ENCODE peak calls at places on chromosomes 4 and X, in ten cellular contexts. One of them, this sample, is unnamed.

GRCh38 chr4:124322234-124322831 is 390.2 kb downstream of the ANKRD50 start:
- DNase-seq in body of pancreas: no peak
- DNase-seq in A549: peak
- DNase-seq in breast epithelium: no peak
- DNase-seq in kidney: no peak
- DNase-seq in thoracic aorta: no peak
- DNase-seq in tibial artery: no peak
- DNase-seq in WERI-Rb-1: no peak
- DNase-seq in vagina: no peak
- DNase-seq in osteocyte: no peak
- DNase-seq in this sample: no peak

GRCh38 chr4:113397114-113397701 is 347.8 kb downstream of the ANK2 start:
- DNase-seq in body of pancreas: no peak
- DNase-seq in A549: no peak
- DNase-seq in breast epithelium: no peak
- DNase-seq in kidney: no peak
- DNase-seq in thoracic aorta: peak
- DNase-seq in tibial artery: peak
- DNase-seq in WERI-Rb-1: no peak
- DNase-seq in vagina: no peak
- DNase-seq in osteocyte: no peak
- DNase-seq in this sample: no peak

GRCh38 chr4:81723927-81724587 is 252.3 kb upstream of the RASGEF1B start:
- DNase-seq in body of pancreas: peak
- DNase-seq in A549: no peak
- DNase-seq in breast epithelium: no peak
- DNase-seq in kidney: no peak
- DNase-seq in thoracic aorta: no peak
- DNase-seq in tibial artery: no peak
- DNase-seq in WERI-Rb-1: no peak
- DNase-seq in vagina: no peak
- DNase-seq in osteocyte: no peak
- DNase-seq in this sample: no peak

GRCh38 chr4:2839060-2839459 is 4.6 kb upstream of the ADD1 start:
- DNase-seq in body of pancreas: no peak
- DNase-seq in A549: no peak
- DNase-seq in breast epithelium: no peak
- DNase-seq in kidney: no peak
- DNase-seq in thoracic aorta: no peak
- DNase-seq in tibial artery: no peak
- DNase-seq in WERI-Rb-1: no peak
- DNase-seq in vagina: no peak
- DNase-seq in osteocyte: no peak
- DNase-seq in this sample: no peak

GRCh38 chr4:48851651-48852050 is 20.8 kb downstream of the OCIAD1 start:
- DNase-seq in body of pancreas: no peak
- DNase-seq in A549: no peak
- DNase-seq in breast epithelium: no peak
- DNase-seq in kidney: no peak
- DNase-seq in thoracic aorta: no peak
- DNase-seq in tibial artery: no peak
- DNase-seq in WERI-Rb-1: no peak
- DNase-seq in vagina: no peak
- DNase-seq in osteocyte: no peak
- DNase-seq in this sample: no peak

GRCh38 chrX:79477691-79478090 is 110.6 kb upstream of the ITM2A start:
- DNase-seq in body of pancreas: no peak
- DNase-seq in A549: peak
- DNase-seq in breast epithelium: no peak
- DNase-seq in kidney: no peak
- DNase-seq in thoracic aorta: no peak
- DNase-seq in tibial artery: no peak
- DNase-seq in WERI-Rb-1: no peak
- DNase-seq in vagina: no peak
- DNase-seq in osteocyte: no peak
- DNase-seq in this sample: no peak

GRCh38 chrX:115460565-115460888 is 100.4 kb upstream of the PLS3 start:
- DNase-seq in body of pancreas: no peak
- DNase-seq in A549: no peak
- DNase-seq in breast epithelium: no peak
- DNase-seq in kidney: no peak
- DNase-seq in thoracic aorta: no peak
- DNase-seq in tibial artery: no peak
- DNase-seq in WERI-Rb-1: no peak
- DNase-seq in vagina: no peak
- DNase-seq in osteocyte: no peak
- DNase-seq in this sample: no peak

GRCh38 chr4:3393171-3393570 is 48.6 kb upstream of the HGFAC start:
- DNase-seq in body of pancreas: no peak
- DNase-seq in A549: no peak
- DNase-seq in breast epithelium: no peak
- DNase-seq in kidney: no peak
- DNase-seq in thoracic aorta: no peak
- DNase-seq in tibial artery: no peak
- DNase-seq in WERI-Rb-1: no peak
- DNase-seq in vagina: no peak
- DNase-seq in osteocyte: no peak
- DNase-seq in this sample: no peak

GRCh38 chrX:20857746-20858145 is 516.5 kb upstream of the CNKSR2 start:
- DNase-seq in body of pancreas: no peak
- DNase-seq in A549: peak
- DNase-seq in breast epithelium: no peak
- DNase-seq in kidney: no peak
- DNase-seq in thoracic aorta: no peak
- DNase-seq in tibial artery: no peak
- DNase-seq in WERI-Rb-1: no peak
- DNase-seq in vagina: no peak
- DNase-seq in osteocyte: no peak
- DNase-seq in this sample: no peak

GRCh38 chrX:28659269-28659668 is 72.0 kb downstream of the IL1RAPL1 start:
- DNase-seq in body of pancreas: peak
- DNase-seq in A549: peak
- DNase-seq in breast epithelium: no peak
- DNase-seq in kidney: no peak
- DNase-seq in thoracic aorta: no peak
- DNase-seq in tibial artery: no peak
- DNase-seq in WERI-Rb-1: no peak
- DNase-seq in vagina: no peak
- DNase-seq in osteocyte: no peak
- DNase-seq in this sample: no peak
- TF ChIP-seq CTCF in body of pancreas: peak
- TF ChIP-seq CTCF in A549: no peak
- TF ChIP-seq CTCF in breast epithelium: no peak
- TF ChIP-seq CTCF in kidney: no peak
- TF ChIP-seq CTCF in thoracic aorta: no peak
- TF ChIP-seq CTCF in tibial artery: no peak
- TF ChIP-seq CTCF in WERI-Rb-1: peak
- TF ChIP-seq CTCF in vagina: no peak
- TF ChIP-seq CTCF in osteocyte: peak
- TF ChIP-seq CTCF in this sample: peak

DNA sequence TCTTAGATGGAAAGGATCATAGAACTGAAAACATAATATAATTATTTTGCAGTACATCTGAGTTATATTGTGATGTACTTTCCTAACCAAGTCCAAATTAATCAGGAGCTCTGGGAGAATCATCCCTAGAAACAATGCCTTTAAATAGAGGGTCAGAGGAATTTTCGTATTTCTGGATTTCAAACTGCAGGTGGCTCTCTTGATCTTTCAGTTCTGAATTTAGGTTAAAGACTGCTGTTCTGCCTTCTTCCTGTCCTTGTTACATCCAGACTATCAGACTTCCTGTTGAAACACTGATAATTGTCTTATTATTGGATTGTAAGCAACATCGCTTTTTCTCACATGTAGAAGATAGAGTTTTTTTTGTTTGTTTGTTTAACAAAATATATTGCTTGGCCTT is 142.7 kb downstream of the RPA4 start:
- DNase-seq in body of pancreas: no peak
- DNase-seq in A549: peak
- DNase-seq in breast epithelium: no peak
- DNase-seq in kidney: no peak
- DNase-seq in thoracic aorta: no peak
- DNase-seq in tibial artery: no peak
- DNase-seq in WERI-Rb-1: no peak
- DNase-seq in vagina: no peak
- DNase-seq in osteocyte: no peak
- DNase-seq in this sample: no peak
- TF ChIP-seq CTCF in body of pancreas: no peak
- TF ChIP-seq CTCF in A549: peak
- TF ChIP-seq CTCF in breast epithelium: no peak
- TF ChIP-seq CTCF in kidney: no peak
- TF ChIP-seq CTCF in thoracic aorta: no peak
- TF ChIP-seq CTCF in tibial artery: no peak
- TF ChIP-seq CTCF in WERI-Rb-1: peak
- TF ChIP-seq CTCF in vagina: no peak
- TF ChIP-seq CTCF in osteocyte: peak
- TF ChIP-seq CTCF in this sample: no peak

DNA sequence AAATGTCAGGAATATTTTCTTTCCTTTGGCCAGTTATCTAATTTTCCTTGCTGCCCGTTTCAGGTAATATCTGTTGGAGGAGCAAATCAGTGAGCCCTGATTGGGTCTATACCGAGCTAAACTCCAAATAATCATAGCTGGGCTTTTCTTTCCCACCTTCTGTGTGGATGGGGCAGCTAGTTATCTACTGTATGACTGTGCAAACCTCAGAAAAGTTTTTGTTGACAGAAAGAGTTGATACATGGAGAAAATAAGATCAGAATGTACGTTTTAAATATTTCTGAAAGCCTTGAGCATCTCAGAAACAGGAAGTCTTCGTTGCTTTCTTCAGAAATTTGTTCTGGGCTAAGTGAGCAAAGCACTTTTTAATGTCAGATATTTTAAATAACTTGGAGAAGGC is 6.2 kb upstream of the CXCL5 start:
- DNase-seq in body of pancreas: no peak
- DNase-seq in A549: no peak
- DNase-seq in breast epithelium: no peak
- DNase-seq in kidney: no peak
- DNase-seq in thoracic aorta: no peak
- DNase-seq in tibial artery: no peak
- DNase-seq in WERI-Rb-1: no peak
- DNase-seq in vagina: no peak
- DNase-seq in osteocyte: no peak
- DNase-seq in this sample: no peak
- TF ChIP-seq CTCF in body of pancreas: no peak
- TF ChIP-seq CTCF in A549: no peak
- TF ChIP-seq CTCF in breast epithelium: no peak
- TF ChIP-seq CTCF in kidney: no peak
- TF ChIP-seq CTCF in thoracic aorta: no peak
- TF ChIP-seq CTCF in tibial artery: no peak
- TF ChIP-seq CTCF in WERI-Rb-1: no peak
- TF ChIP-seq CTCF in vagina: no peak
- TF ChIP-seq CTCF in osteocyte: no peak
- TF ChIP-seq CTCF in this sample: no peak

GRCh38 chr4:16750882-16751642 is 147.4 kb downstream of the LDB2 start:
- DNase-seq in body of pancreas: no peak
- DNase-seq in A549: no peak
- DNase-seq in breast epithelium: no peak
- DNase-seq in kidney: no peak
- DNase-seq in thoracic aorta: no peak
- DNase-seq in tibial artery: no peak
- DNase-seq in WERI-Rb-1: no peak
- DNase-seq in vagina: no peak
- DNase-seq in osteocyte: no peak
- DNase-seq in this sample: no peak
- TF ChIP-seq CTCF in body of pancreas: no peak
- TF ChIP-seq CTCF in A549: no peak
- TF ChIP-seq CTCF in breast epithelium: no peak
- TF ChIP-seq CTCF in kidney: no peak
- TF ChIP-seq CTCF in thoracic aorta: no peak
- TF ChIP-seq CTCF in tibial artery: no peak
- TF ChIP-seq CTCF in WERI-Rb-1: no peak
- TF ChIP-seq CTCF in vagina: no peak
- TF ChIP-seq CTCF in osteocyte: no peak
- TF ChIP-seq CTCF in this sample: no peak

GRCh38 chr4:44927361-44928061 is 201.2 kb upstream of the GNPDA2 start:
- DNase-seq in body of pancreas: no peak
- DNase-seq in A549: peak
- DNase-seq in breast epithelium: no peak
- DNase-seq in kidney: no peak
- DNase-seq in thoracic aorta: no peak
- DNase-seq in tibial artery: no peak
- DNase-seq in WERI-Rb-1: no peak
- DNase-seq in vagina: no peak
- DNase-seq in osteocyte: no peak
- DNase-seq in this sample: no peak
- TF ChIP-seq CTCF in body of pancreas: peak
- TF ChIP-seq CTCF in A549: peak
- TF ChIP-seq CTCF in breast epithelium: no peak
- TF ChIP-seq CTCF in kidney: peak
- TF ChIP-seq CTCF in thoracic aorta: peak
- TF ChIP-seq CTCF in tibial artery: peak
- TF ChIP-seq CTCF in WERI-Rb-1: peak
- TF ChIP-seq CTCF in vagina: no peak
- TF ChIP-seq CTCF in osteocyte: peak
- TF ChIP-seq CTCF in this sample: peak

GRCh38 chrX:33324099-33324498 is 112.8 kb upstream of the DMD start:
- DNase-seq in body of pancreas: no peak
- DNase-seq in A549: no peak
- DNase-seq in breast epithelium: no peak
- DNase-seq in kidney: no peak
- DNase-seq in thoracic aorta: no peak
- DNase-seq in tibial artery: no peak
- DNase-seq in WERI-Rb-1: no peak
- DNase-seq in vagina: no peak
- DNase-seq in osteocyte: no peak
- DNase-seq in this sample: no peak
- TF ChIP-seq CTCF in body of pancreas: no peak
- TF ChIP-seq CTCF in A549: no peak
- TF ChIP-seq CTCF in breast epithelium: no peak
- TF ChIP-seq CTCF in kidney: no peak
- TF ChIP-seq CTCF in thoracic aorta: no peak
- TF ChIP-seq CTCF in tibial artery: no peak
- TF ChIP-seq CTCF in WERI-Rb-1: peak
- TF ChIP-seq CTCF in vagina: no peak
- TF ChIP-seq CTCF in osteocyte: no peak
- TF ChIP-seq CTCF in this sample: peak